ENCODE peak calls at places on chromosomes 4 and X, in six cellular contexts. L, H, Y, C, J and E are unnamed samples.
A peak's percentile ranks its signal among the peaks of the same experiment; 100 is the strongest.

GRCh38 chrX:129786210-129786651 is 6.5 kb downstream of the SASH3 start:
- DNase-seq in H (no peak), J (no peak), L (no peak), Y (no peak), C (no peak), E (no peak)

GRCh38 chr4:20019310-20020015 is 232.2 kb upstream of the SLIT2 start:
- DNase-seq in Y (peak; percentile 67), H (peak; percentile 21), L (no peak), C (no peak), J (no peak), E (no peak)

GRCh38 chr4:101169044-101170014 is 178.0 kb downstream of the PPP3CA start:
- DNase-seq in J (no peak), L (peak; percentile 18), C (peak; percentile 58), Y (peak; percentile 86), H (peak; percentile 72), E (peak; percentile 70)

GRCh38 chr4:190014771-190015537 is 12.1 kb downstream of the FRG2 start:
- DNase-seq in Y (no peak), J (no peak), L (no peak), C (no peak), H (no peak), E (no peak)

GRCh38 chr4:144787365-144788263 is 141.7 kb downstream of the HHIP start:
- DNase-seq in J (no peak), C (peak; percentile 27), H (peak; percentile 12), Y (peak; percentile 50), L (no peak), E (no peak)

GRCh38 chrX:102067966-102068723 is 57.3 kb upstream of the TCEAL2 start:
- DNase-seq in H (peak; percentile 24), J (no peak), L (no peak), Y (peak; percentile 16), C (peak; percentile 6), E (no peak)

GRCh38 chr4:41098093-41098492 is 116.2 kb downstream of the APBB2 start:
- DNase-seq in C (no peak), J (no peak), Y (no peak), H (no peak), L (no peak), E (no peak)

GRCh38 chrX:102560423-102561068 is 38.8 kb upstream of the ARMCX5 start:
- DNase-seq in Y (no peak), H (no peak), J (no peak), L (no peak), C (no peak), E (no peak)

GRCh38 chrX:132908891-132909290 is 49.5 kb downstream of the HS6ST2 start:
- DNase-seq in L (no peak), H (no peak), C (no peak), Y (peak; percentile 22), J (no peak), E (no peak)

GRCh38 chrX:46573896-46574336 is 351 bp downstream of the CHST7 start:
- DNase-seq in L (peak; percentile 32), J (no peak), C (peak; percentile 64), H (peak; percentile 31), Y (peak; percentile 67), E (peak; percentile 40)

GRCh38 chr4:76108467-76109181 is 34.1 kb downstream of the ART3 start:
- DNase-seq in Y (peak; percentile 45), J (no peak), H (no peak), L (no peak), C (peak; percentile 49), E (no peak)

GRCh38 chr4:45119376-45119775 is 393.0 kb upstream of the GNPDA2 start:
- DNase-seq in H (no peak), Y (no peak), L (no peak), J (no peak), C (no peak), E (no peak)

GRCh38 chr4:73704314-73705055 is 35.9 kb upstream of the CXCL8 start:
- DNase-seq in J (no peak), L (peak; percentile 60), C (peak; percentile 99), Y (peak; percentile 99), H (peak; percentile 99), E (peak; percentile 66)

GRCh38 chr4:53477038-53477565 is 99.7 kb downstream of the FIP1L1 start:
- DNase-seq in L (no peak), H (no peak), Y (peak; percentile 85), C (peak; percentile 83), J (no peak), E (no peak)

GRCh38 chr4:41814565-41814964 is 66.0 kb upstream of the PHOX2B start:
- DNase-seq in L (no peak), H (peak; percentile 1), J (no peak), Y (peak; percentile 26), C (peak; percentile 1), E (peak; percentile 30)

GRCh38 chrX:139203681-139204575 is 326.6 kb upstream of the F9 start:
- DNase-seq in J (peak; percentile 47), C (peak; percentile 9), L (no peak), Y (peak; percentile 30), H (no peak), E (peak; percentile 36)

DNA sequence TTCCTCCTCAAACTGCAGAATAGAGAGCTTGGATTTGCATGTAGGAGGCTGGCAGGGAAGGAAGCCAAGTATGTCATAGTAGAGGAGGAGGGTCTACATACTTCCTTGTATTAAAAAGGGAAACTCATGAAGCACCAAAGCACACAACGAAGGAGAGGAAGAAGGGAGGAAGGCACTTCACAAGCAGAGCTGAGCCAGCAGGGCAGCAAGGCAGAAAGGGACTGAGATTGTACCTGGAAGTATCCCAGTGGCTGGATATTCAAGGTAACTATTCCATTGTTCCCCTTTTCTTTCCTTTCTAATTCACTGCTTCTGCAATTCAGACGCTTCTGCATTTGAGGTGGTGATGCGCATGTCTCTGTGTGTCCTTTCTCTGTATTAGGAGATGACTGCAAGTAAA is 54.8 kb downstream of the UBQLN2 start:
- DNase-seq in J (no peak), L (no peak), C (no peak), H (no peak), Y (no peak), E (no peak)
- TF ChIP-seq CTCF in J (no peak), L (no peak), C (no peak), H (no peak), Y (no peak), E (no peak)

GRCh38 chr4:26573389-26573794 is 10.5 kb upstream of the TBC1D19 start:
- DNase-seq in J (no peak), C (no peak), Y (no peak), H (no peak), L (no peak), E (no peak)
- TF ChIP-seq CTCF in J (no peak), C (no peak), Y (no peak), H (no peak), L (no peak), E (no peak)

GRCh38 chr4:182647901-182648300 is 269.3 kb downstream of the DCTD start:
- DNase-seq in H (no peak), Y (no peak), J (no peak), C (no peak), L (no peak), E (no peak)

GRCh38 chr4:182653596-182653995 is 263.6 kb downstream of the DCTD start:
- DNase-seq in H (peak; percentile 80), C (no peak), J (no peak), L (no peak), Y (no peak), E (no peak)

GRCh38 chr4:182648766-182649165 is 268.4 kb downstream of the DCTD start:
- DNase-seq in C (no peak), L (no peak), H (no peak), Y (no peak), J (no peak), E (no peak)

GRCh38 chr4:182645511-182645910 is 271.7 kb downstream of the DCTD start:
- DNase-seq in J (no peak), L (no peak), Y (no peak), H (no peak), C (no peak), E (no peak)

GRCh38 chr4:182649698-182650477 is 267.3 kb downstream of the DCTD start:
- DNase-seq in H (peak; percentile 42), C (no peak), J (no peak), Y (no peak), L (no peak), E (no peak)
- TF ChIP-seq CTCF in H (peak; percentile 3), C (no peak), J (no peak), Y (no peak), L (no peak), E (no peak)

GRCh38 chr4:184575306-184575705 is 73.9 kb downstream of the CASP3 start:
- DNase-seq in Y (no peak), H (no peak), L (no peak), C (no peak), J (no peak), E (no peak)
- TF ChIP-seq CTCF in Y (no peak), H (no peak), L (no peak), C (no peak), J (no peak), E (no peak)

GRCh38 chr4:165378763-165379631 is at the start of gene CPE:
- DNase-seq in J (peak; percentile 76), H (peak; percentile 71), L (peak; percentile 77), C (peak; percentile 78), Y (peak; percentile 79), E (peak; percentile 94)
- TF ChIP-seq CTCF in J (peak; percentile 88), H (peak; percentile 69), L (peak; percentile 78), C (peak; percentile 41), Y (peak; percentile 54), E (peak; percentile 63)